ENCODE peak calls at places on chromosomes 3 and 15, in six cellular contexts. Y is pons; X is DMS153; J is activated T-helper 1 cell treated with anti-CD3 and anti-CD28 coated beads, Interleukin-2, amount 50 U/mL, for 16 hours; K is HuH-7.5; W is GM13976. S is an unnamed sample.

GRCh38 chr3:18716821-18717220 is 291.7 kb upstream of the SATB1 start:
- DNase-seq in Y (no peak), X (no peak), J (no peak), K (no peak), W (no peak), S (no peak)

GRCh38 chr3:12159227-12159601 is 502 bp upstream of the TIMP4 start:
- DNase-seq in Y (peak), X (no peak), J (no peak), K (no peak), W (no peak), S (no peak)

GRCh38 chr3:138038725-138039462 is 28.9 kb downstream of the CLDN18 start:
- DNase-seq in Y (no peak), X (no peak), J (no peak), K (no peak), W (no peak), S (no peak)

GRCh38 chr15:77984446-77984861 is 93.1 kb downstream of the TBC1D2B start:
- DNase-seq in Y (no peak), X (no peak), J (no peak), K (no peak), W (no peak), S (no peak)

GRCh38 chr3:129840707-129841360 is 52.7 kb downstream of the TMCC1 start:
- DNase-seq in Y (no peak), X (no peak), J (no peak), K (no peak), W (no peak), S (no peak)

GRCh38 chr3:129827765-129828164 is 65.7 kb downstream of the TMCC1 start:
- DNase-seq in Y (no peak), X (no peak), J (no peak), K (no peak), W (peak), S (peak)

GRCh38 chr15:40436116-40436891 is 4.4 kb upstream of the BAHD1 start:
- DNase-seq in Y (no peak), X (no peak), J (no peak), K (peak), W (no peak), S (no peak)

GRCh38 chr15:52678036-52678467 is 1.1 kb downstream of the ATOSA start:
- DNase-seq in Y (peak), X (no peak), J (peak), K (peak), W (peak), S (peak)

GRCh38 chr3:53668872-53669271 is 174.5 kb downstream of the CACNA1D start:
- DNase-seq in Y (no peak), X (no peak), J (no peak), K (no peak), W (no peak), S (no peak)

GRCh38 chr3:59818033-59818936 is 768.5 kb upstream of the CFAP20DC start:
- DNase-seq in Y (peak), X (no peak), J (no peak), K (no peak), W (no peak), S (no peak)

GRCh38 chr3:57142335-57142734 is 22.8 kb downstream of the IL17RD start:
- DNase-seq in Y (no peak), X (no peak), J (no peak), K (no peak), W (no peak), S (no peak)

GRCh38 chr3:142853270-142854163 is 35.4 kb downstream of the PCOLCE2 start:
- DNase-seq in Y (no peak), X (no peak), J (no peak), K (no peak), W (no peak), S (no peak)

GRCh38 chr15:67120839-67121540 is 55.6 kb downstream of the SMAD3 start:
- DNase-seq in Y (peak), X (no peak), J (peak), K (no peak), W (peak), S (peak)

GRCh38 chr3:121274411-121274810 is 271.4 kb downstream of the POLQ start:
- DNase-seq in Y (no peak), X (no peak), J (no peak), K (no peak), W (no peak), S (no peak)

GRCh38 chr3:141094851-141095545 is 43.9 kb downstream of the SPSB4 start:
- DNase-seq in Y (peak), X (peak), J (no peak), K (no peak), W (no peak), S (no peak)

GRCh38 chr3:65483475-65483874 is 555.2 kb downstream of the MAGI1 start:
- DNase-seq in Y (peak), X (peak), J (no peak), K (no peak), W (no peak), S (no peak)

GRCh38 chr3:82736696-82737277 is 975.3 kb upstream of the GBE1 start:
- DNase-seq in Y (peak), X (no peak), J (no peak), K (no peak), W (no peak), S (no peak)

GRCh38 chr3:4670352-4670751 is 177.2 kb downstream of the ITPR1 start:
- DNase-seq in Y (no peak), X (no peak), J (no peak), K (peak), W (no peak), S (no peak)

GRCh38 chr3:160196511-160197104 is 28.6 kb upstream of the C3orf80 start:
- DNase-seq in Y (no peak), X (no peak), J (no peak), K (no peak), W (no peak), S (no peak)

GRCh38 chr15:78203346-78204225 is 30.8 kb downstream of the ACSBG1 start:
- DNase-seq in Y (peak), X (no peak), J (no peak), K (no peak), W (no peak), S (no peak)

GRCh38 chr3:32153414-32154016 is 47.1 kb downstream of the GPD1L start:
- DNase-seq in Y (no peak), X (no peak), J (no peak), K (no peak), W (no peak), S (no peak)

GRCh38 chr15:51681303-51681963 is at the start of gene SCG3:
- DNase-seq in Y (peak), X (peak), J (peak), K (peak), W (peak), S (peak)

GRCh38 chr3:120567370-120568197 is 28.6 kb upstream of the NDUFB4 start:
- DNase-seq in Y (peak), X (peak), J (no peak), K (no peak), W (no peak), S (no peak)